ENCODE peak calls at places on chromosomes 12 and 14, in nine cellular contexts. T, I, M, W, A, P, C, Z and X are unnamed samples.

GRCh38 chr12:92845320-92845719 is 83.8 kb downstream of the EEA1 start:
- DNase-seq in Z (no peak), A (no peak), W (no peak), I (no peak), M (no peak), T (no peak), P (no peak), C (no peak), X (no peak)

GRCh38 chr12:62660763-62661162 is 194.1 kb downstream of the MON2 start:
- DNase-seq in Z (no peak), W (peak; percentile 85), A (no peak), C (no peak), T (no peak), M (no peak), I (peak; percentile 33), P (no peak), X (no peak)

GRCh38 chr14:89388853-89389252 is 28.2 kb downstream of the FOXN3 start:
- DNase-seq in M (no peak), A (no peak), T (no peak), Z (no peak), P (no peak), I (no peak), C (no peak), W (peak; percentile 12), X (peak; percentile 58)

GRCh38 chr14:72457641-72458040 is 436.3 kb downstream of the DPF3 start:
- DNase-seq in Z (no peak), I (no peak), M (no peak), C (no peak), A (no peak), T (no peak), W (peak; percentile 94), P (no peak), X (no peak)

GRCh38 chr12:125403145-125403789 is 338.0 kb downstream of the AACS start:
- DNase-seq in Z (no peak), I (peak; percentile 12), C (no peak), M (peak; percentile 4), W (peak; percentile 13), A (peak; percentile 5), T (no peak), P (no peak), X (no peak)

GRCh38 chr12:46462641-46463355 is 90.2 kb upstream of the SLC38A2 start:
- DNase-seq in Z (no peak), A (no peak), W (no peak), M (no peak), T (no peak), C (no peak), P (no peak), I (no peak), X (no peak)

GRCh38 chr14:96203635-96204034 is 1.0 kb upstream of the BDKRB2 start:
- DNase-seq in A (no peak), C (no peak), I (no peak), Z (no peak), W (no peak), P (no peak), M (no peak), T (no peak), X (no peak)

GRCh38 chr12:5665615-5666014 is 233.7 kb downstream of the NTF3 start:
- DNase-seq in A (peak; percentile 53), M (no peak), I (no peak), W (peak; percentile 98), T (no peak), Z (no peak), C (no peak), P (no peak), X (no peak)

GRCh38 chr12:55017421-55017820 is 2.4 kb upstream of the NEUROD4 start:
- DNase-seq in T (no peak), M (no peak), P (no peak), I (no peak), A (no peak), W (no peak), Z (no peak), C (no peak), X (no peak)

GRCh38 chr12:104677441-104678089 is 220.8 kb downstream of the CHST11 start:
- DNase-seq in C (no peak), T (no peak), P (no peak), W (no peak), A (no peak), M (peak; percentile 19), I (no peak), Z (no peak), X (no peak)

GRCh38 chr14:65880507-65880906 is 468.0 kb downstream of the FUT8 start:
- DNase-seq in M (no peak), C (no peak), Z (no peak), W (no peak), P (no peak), I (no peak), T (no peak), A (no peak), X (no peak)

GRCh38 chr14:24260780-24261157 is 2.2 kb downstream of the TGM1 start:
- DNase-seq in P (no peak), W (no peak), C (no peak), A (no peak), I (no peak), Z (no peak), M (no peak), T (no peak), X (no peak)

GRCh38 chr12:123991402-123991951 is 18.5 kb downstream of the ZNF664 start:
- DNase-seq in Z (no peak), I (no peak), C (no peak), P (no peak), T (no peak), W (peak; percentile 16), A (no peak), M (no peak), X (no peak)

GRCh38 chr12:48668996-48669395 is 13.0 kb downstream of the KANSL2 start:
- DNase-seq in T (no peak), P (no peak), I (no peak), C (no peak), A (no peak), M (no peak), W (no peak), Z (no peak), X (no peak)

GRCh38 chr12:100545092-100545491 is 28.4 kb upstream of the GAS2L3 start:
- DNase-seq in A (no peak), M (no peak), C (no peak), P (no peak), Z (no peak), T (no peak), I (no peak), W (peak; percentile 47), X (no peak)

GRCh38 chr14:52844262-52845060 is 53.1 kb upstream of the GNPNAT1 start:
- DNase-seq in C (no peak), A (no peak), P (no peak), T (peak; percentile 49), I (no peak), M (no peak), Z (no peak), W (peak; percentile 19), X (no peak)

GRCh38 chr14:97379091-97379531 is 581.9 kb downstream of the VRK1 start:
- DNase-seq in W (no peak), T (no peak), M (no peak), C (no peak), A (no peak), P (no peak), I (no peak), Z (no peak), X (no peak)

GRCh38 chr14:74302160-74302628 is 540 bp downstream of the ABCD4 start:
- DNase-seq in I (peak; percentile 38), A (peak; percentile 18), W (peak; percentile 54), C (no peak), T (no peak), Z (no peak), M (no peak), P (peak; percentile 58), X (no peak)

GRCh38 chr12:109875572-109876131 is 4.7 kb downstream of the GLTP start:
- DNase-seq in T (no peak), C (no peak), W (no peak), I (no peak), A (no peak), P (no peak), M (no peak), Z (no peak), X (no peak)

GRCh38 chr12:49089831-49090773 is 4.5 kb downstream of the DHH start:
- DNase-seq in Z (no peak), P (no peak), W (peak; percentile 68), M (no peak), I (no peak), T (peak; percentile 62), A (no peak), C (no peak), X (no peak)

GRCh38 chr12:56462565-56462964 is 5.8 kb upstream of the SPRYD4 start:
- DNase-seq in A (no peak), M (no peak), P (no peak), W (no peak), T (no peak), I (no peak), Z (no peak), C (no peak), X (peak; percentile 19)

GRCh38 chr12:77923882-77924281 is 93.2 kb downstream of the NAV3 start:
- DNase-seq in I (no peak), A (no peak), T (no peak), W (no peak), P (no peak), Z (no peak), C (no peak), M (no peak), X (no peak)

GRCh38 chr14:31855262-31855661 is 221.8 kb upstream of the ARHGAP5 start:
- DNase-seq in Z (no peak), T (no peak), P (no peak), C (no peak), W (no peak), I (no peak), A (no peak), M (no peak), X (no peak)

GRCh38 chr12:113555226-113555625 is 83.6 kb upstream of the LHX5 start:
- DNase-seq in C (no peak), W (peak; percentile 76), I (no peak), A (no peak), P (no peak), M (no peak), Z (no peak), T (no peak), X (no peak)

GRCh38 chr12:129729170-129729569 is 174.7 kb downstream of the TMEM132D start:
- DNase-seq in M (no peak), A (no peak), P (no peak), Z (no peak), W (no peak), C (no peak), I (no peak), T (no peak), X (no peak)

GRCh38 chr12:1812650-1813302 is 7.6 kb upstream of the LRTM2 start:
- DNase-seq in P (no peak), M (no peak), A (no peak), I (no peak), W (peak; percentile 42), Z (no peak), T (peak; percentile 68), C (no peak), X (no peak)

GRCh38 chr12:50174971-50175715 is 8.0 kb upstream of the CERS5 start:
- DNase-seq in C (no peak), M (peak; percentile 80), W (peak; percentile 73), T (no peak), P (peak; percentile 65), A (peak; percentile 26), I (peak; percentile 87), Z (no peak), X (no peak)

GRCh38 chr12:54935235-54935951 is 49.2 kb downstream of the TESPA1 start:
- DNase-seq in W (peak; percentile 75), P (no peak), M (no peak), Z (no peak), C (no peak), T (no peak), A (peak; percentile 44), I (peak; percentile 63), X (no peak)

GRCh38 chr12:1606021-1606622 is 11.7 kb upstream of the FBXL14 start:
- DNase-seq in I (peak; percentile 66), T (peak; percentile 97), P (peak; percentile 42), W (peak; percentile 96), C (peak; percentile 69), A (peak; percentile 95), M (peak; percentile 60), Z (peak; percentile 31), X (peak; percentile 97)

GRCh38 chr14:36619853-36620252 is 37.4 kb upstream of the NKX2-8 start:
- DNase-seq in C (no peak), T (no peak), I (no peak), M (no peak), W (no peak), Z (no peak), P (no peak), A (no peak), X (no peak)